ENCODE peak calls at places on chromosomes 3 and 15, in nine cellular contexts. A is heart left ventricle, R is ovary, V is A549, C is transverse colon, K is K562, Y is HepG2, P is endothelial cell of umbilical vein, J is IMR-90. T is an unnamed sample.

GRCh38 chr3:141659821-141660597 is 78.1 kb upstream of the RNF7 start:
- DNase-seq in A (peak; percentile 64), R (peak; percentile 66), V (peak; percentile 47), C (peak; percentile 49), K (peak; percentile 38), Y (no peak), P (peak; percentile 31), J (peak; percentile 41), T (peak; percentile 9)

GRCh38 chr3:185726254-185726967 is 98.4 kb downstream of the IGF2BP2 start:
- DNase-seq in A (no peak), R (no peak), V (no peak), C (no peak), K (no peak), Y (peak; percentile 84), P (no peak), J (no peak), T (no peak)

GRCh38 chr15:31347067-31347975 is 20.7 kb downstream of the KLF13 start:
- DNase-seq in A (no peak), R (no peak), V (no peak), C (no peak), K (no peak), Y (no peak), P (no peak), J (no peak), T (no peak)

GRCh38 chr3:71973337-71974030 is 188.5 kb upstream of the PROK2 start:
- DNase-seq in A (peak; percentile 60), R (no peak), V (no peak), C (no peak), K (no peak), Y (no peak), P (no peak), J (no peak), T (no peak)

GRCh38 chr3:143769663-143770062 is 78.6 kb downstream of the SLC9A9 start:
- DNase-seq in A (no peak), R (no peak), V (no peak), C (no peak), K (no peak), Y (no peak), P (no peak), J (peak; percentile 57), T (no peak)

GRCh38 chr15:54792526-54792925 is 404.2 kb downstream of the RSL24D1 start:
- DNase-seq in A (no peak), R (no peak), V (no peak), C (no peak), K (no peak), Y (no peak), P (no peak), J (no peak), T (no peak)

GRCh38 chr15:92492556-92492955 is 98.9 kb downstream of the ST8SIA2 start:
- DNase-seq in A (no peak), R (no peak), V (no peak), C (no peak), K (no peak), Y (no peak), P (no peak), J (no peak), T (no peak)

GRCh38 chr3:155232605-155233004 is 60.9 kb downstream of the STRIT1 start:
- DNase-seq in A (peak; percentile 83), R (no peak), V (no peak), C (peak; percentile 19), K (peak; percentile 41), Y (no peak), P (no peak), J (peak; percentile 92), T (no peak)

GRCh38 chr3:47578119-47578630 is 490 bp downstream of the CSPG5 start:
- DNase-seq in A (peak; percentile 47), R (peak; percentile 37), V (peak; percentile 29), C (peak; percentile 40), K (peak; percentile 91), Y (no peak), P (no peak), J (no peak), T (peak; percentile 84)

DNA sequence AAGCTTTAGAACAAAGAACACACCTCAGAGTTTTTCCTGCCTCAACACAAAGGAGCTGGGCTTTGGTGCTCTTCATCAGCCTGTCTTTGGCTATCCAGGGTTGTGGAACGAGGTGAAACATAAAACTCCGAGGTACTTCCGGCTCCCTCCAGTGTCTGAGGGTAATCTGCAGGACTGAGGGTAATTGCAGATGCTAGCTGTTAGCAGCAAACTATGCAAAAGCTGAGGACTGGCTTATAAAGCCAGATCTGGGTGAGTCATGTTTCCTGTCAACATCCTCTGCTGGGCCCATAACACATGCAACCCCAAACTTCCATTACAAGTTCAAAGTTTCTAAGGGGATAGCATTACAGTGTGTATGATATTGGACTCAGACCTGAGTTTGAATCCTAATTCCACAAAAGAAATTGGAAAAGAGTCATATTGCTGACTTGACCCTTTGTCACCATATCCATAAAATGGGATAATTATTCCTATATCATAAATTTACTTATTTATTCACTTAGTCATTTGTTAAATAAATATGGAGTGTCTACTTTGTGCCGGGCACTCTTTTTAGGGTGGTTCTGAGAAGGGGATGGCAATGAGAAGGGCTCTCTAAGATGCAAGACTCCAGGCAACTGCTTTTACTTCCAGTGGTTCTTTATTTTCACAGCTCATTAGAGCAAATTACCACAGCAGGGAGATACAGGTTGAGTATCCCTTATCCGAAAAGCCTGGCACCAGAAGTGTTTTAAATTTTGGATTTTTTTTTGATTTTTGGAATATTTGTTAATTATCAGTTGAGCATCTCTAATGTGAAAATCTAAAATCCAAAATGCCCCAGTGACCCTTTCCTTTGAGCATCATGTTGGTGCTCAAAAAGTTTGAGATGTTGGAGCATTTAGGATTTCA is 9.5 kb upstream of the TRIM69 start:
- DNase-seq in A (peak; percentile 56), R (no peak), V (peak; percentile 35), C (peak; percentile 78), K (peak; percentile 71), Y (peak; percentile 76), P (peak; percentile 93), J (peak; percentile 94), T (no peak)
- TF ChIP-seq POLR2A in A (no peak), R (no peak), V (peak; percentile 46), C (peak; percentile 69), K (peak; percentile 95), Y (no peak), P (peak; percentile 96), J (peak; percentile 95), T (peak; percentile 97)

GRCh38 chr3:149129326-149130123 is at the start of gene HPS3:
- DNase-seq in A (peak; percentile 93), R (peak; percentile 91), V (peak; percentile 82), C (peak; percentile 94), K (peak; percentile 91), Y (peak; percentile 79), P (peak; percentile 91), J (peak; percentile 85), T (peak; percentile 85)
- TF ChIP-seq POLR2A in A (peak; percentile 97), R (peak; percentile 95), V (peak; percentile 89), C (peak; percentile 87), K (peak; percentile 80), Y (peak; percentile 92), P (peak; percentile 91), J (peak; percentile 87), T (peak; percentile 66)

GRCh38 chr3:150409527-150410310 is 1.6 kb downstream of the TSC22D2 start:
- DNase-seq in A (peak; percentile 83), R (peak; percentile 75), V (peak; percentile 38), C (peak; percentile 82), K (peak; percentile 70), Y (peak; percentile 68), P (peak; percentile 84), J (peak; percentile 60), T (peak; percentile 34)

GRCh38 chr3:150409125-150409526 is 1.0 kb downstream of the TSC22D2 start:
- DNase-seq in A (no peak), R (peak; percentile 52), V (no peak), C (no peak), K (no peak), Y (no peak), P (no peak), J (no peak), T (no peak)

GRCh38 chr3:150411971-150412370 is 3.9 kb downstream of the TSC22D2 start:
- DNase-seq in A (no peak), R (no peak), V (no peak), C (no peak), K (no peak), Y (no peak), P (no peak), J (peak; percentile 33), T (no peak)

GRCh38 chr3:150411106-150411460 is 3.0 kb downstream of the TSC22D2 start:
- DNase-seq in A (no peak), R (no peak), V (no peak), C (no peak), K (no peak), Y (no peak), P (no peak), J (no peak), T (no peak)

DNA sequence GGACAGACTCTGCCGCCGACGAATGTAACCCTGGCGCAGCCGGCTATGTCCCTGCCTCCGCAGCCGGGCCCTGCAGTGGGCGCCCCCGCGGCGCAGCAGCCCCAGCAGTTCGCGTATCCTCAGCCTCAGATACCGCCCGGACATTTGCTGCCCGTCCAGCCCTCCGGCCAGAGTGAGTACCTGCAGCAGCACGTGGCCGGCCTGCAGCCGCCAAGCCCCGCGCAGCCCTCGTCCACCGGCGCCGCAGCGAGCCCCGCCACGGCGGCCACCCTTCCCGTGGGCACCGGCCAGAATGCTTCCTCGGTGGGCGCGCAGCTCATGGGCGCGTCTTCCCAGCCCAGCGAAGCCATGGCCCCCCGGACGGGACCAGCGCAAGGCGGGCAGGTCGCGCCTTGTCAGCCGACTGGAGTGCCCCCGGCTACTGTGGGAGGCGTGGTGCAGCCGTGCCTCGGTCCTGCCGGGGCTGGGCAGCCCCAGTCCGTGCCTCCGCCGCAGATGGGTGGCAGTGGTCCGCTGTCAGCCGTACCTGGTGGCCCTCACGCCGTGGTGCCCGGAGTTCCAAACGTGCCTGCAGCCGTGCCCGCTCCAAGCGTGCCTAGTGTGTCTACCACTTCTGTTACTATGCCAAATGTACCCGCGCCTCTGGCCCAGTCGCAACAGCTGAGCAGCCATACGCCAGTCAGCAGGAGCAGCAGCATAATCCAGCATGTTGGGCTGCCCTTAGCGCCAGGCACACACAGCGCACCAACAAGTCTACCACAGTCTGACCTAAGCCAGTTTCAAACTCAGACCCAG is 2.4 kb downstream of the TSC22D2 start:
- DNase-seq in A (peak; percentile 63), R (peak; percentile 43), V (no peak), C (peak; percentile 43), K (no peak), Y (no peak), P (peak; percentile 46), J (peak; percentile 32), T (peak; percentile 3)
- TF ChIP-seq POLR2A in A (no peak), R (no peak), V (no peak), C (no peak), K (no peak), Y (no peak), P (no peak), J (no peak), T (no peak)

DNA sequence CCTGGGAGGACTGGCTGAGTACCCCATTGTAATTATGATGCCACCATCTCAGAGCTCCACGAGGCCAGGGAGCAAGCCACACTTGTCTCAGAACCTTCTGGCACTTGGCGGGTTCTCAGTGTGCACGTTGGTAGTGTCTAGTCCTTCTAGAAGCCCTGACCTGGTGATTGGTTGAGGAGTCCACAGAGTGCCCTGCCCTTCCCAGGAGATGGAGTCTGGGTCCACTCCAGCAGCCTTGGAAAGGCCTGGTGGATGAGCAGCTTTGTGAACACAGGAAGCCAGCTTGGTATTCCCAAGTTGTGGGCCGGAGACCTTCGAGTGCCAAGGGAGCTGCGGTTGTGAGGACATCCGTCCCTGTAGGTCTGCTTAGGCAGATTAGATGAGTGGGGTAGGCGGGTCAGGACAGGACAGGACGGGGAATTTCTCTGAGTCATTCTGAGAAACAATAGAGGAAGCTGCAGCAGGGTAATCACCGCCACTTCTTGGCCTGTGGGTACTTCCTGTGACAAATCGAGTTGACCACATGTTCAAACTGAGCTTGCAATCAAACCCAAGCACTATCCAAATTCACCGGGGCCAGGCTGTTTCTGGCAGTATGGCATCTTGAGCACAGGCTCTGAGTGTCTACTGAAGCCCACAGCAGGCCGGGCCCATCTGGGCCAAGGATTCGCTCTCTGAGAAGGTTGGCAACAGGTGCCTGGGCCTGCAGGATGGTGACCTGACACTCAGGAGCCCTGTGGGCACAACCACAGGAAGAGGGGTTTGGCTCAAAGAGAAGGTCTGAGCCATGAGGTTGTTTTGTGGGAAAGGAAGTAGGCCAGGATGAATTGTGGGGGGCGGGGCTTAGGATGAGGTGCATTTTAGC is 71.5 kb upstream of the PLXNA1 start:
- DNase-seq in A (peak; percentile 65), R (no peak), V (peak; percentile 43), C (peak; percentile 60), K (peak; percentile 86), Y (peak; percentile 21), P (peak; percentile 96), J (peak; percentile 90), T (peak; percentile 65)
- TF ChIP-seq POLR2A in A (no peak), R (no peak), V (no peak), C (no peak), K (no peak), Y (no peak), P (peak; percentile 62), J (no peak), T (peak; percentile 53)

T was measured in GM12891.